ENCODE peak calls at places on chromosomes 11 and 22, in eight cellular contexts. One of them, this sample, is unnamed.

GRCh38 chr11:47943721-47944554 is 36.4 kb upstream of the PTPRJ start:
- DNase-seq in right atrium auricular region: no peak
- DNase-seq in stimulated activated CD4-positive, alpha-beta T cell treated with anti-CD3 and anti-CD28 coated beads, Interleukin-15, amount 100 ng/mL, for 24 hours: no peak
- DNase-seq in uterus: no peak
- DNase-seq in SJSA1: no peak
- DNase-seq in HuH-7.5: no peak
- DNase-seq in A172: no peak
- DNase-seq in stimulated activated CD8-positive, alpha-beta memory T cell treated with anti-CD3 and anti-CD28 coated beads, Interleukin-4, amount 100 ng/mL, for 1 hour: no peak
- DNase-seq in this sample: no peak

GRCh38 chr11:30816959-30817880 is 231.1 kb upstream of the MPPED2 start:
- DNase-seq in right atrium auricular region: no peak
- DNase-seq in stimulated activated CD4-positive, alpha-beta T cell treated with anti-CD3 and anti-CD28 coated beads, Interleukin-15, amount 100 ng/mL, for 24 hours: no peak
- DNase-seq in uterus: no peak
- DNase-seq in SJSA1: no peak
- DNase-seq in HuH-7.5: no peak
- DNase-seq in A172: no peak
- DNase-seq in stimulated activated CD8-positive, alpha-beta memory T cell treated with anti-CD3 and anti-CD28 coated beads, Interleukin-4, amount 100 ng/mL, for 1 hour: no peak
- DNase-seq in this sample: no peak

GRCh38 chr22:48366056-48366455 is 1461.6 kb downstream of the BRD1 start:
- DNase-seq in right atrium auricular region: no peak
- DNase-seq in stimulated activated CD4-positive, alpha-beta T cell treated with anti-CD3 and anti-CD28 coated beads, Interleukin-15, amount 100 ng/mL, for 24 hours: no peak
- DNase-seq in uterus: no peak
- DNase-seq in SJSA1: no peak
- DNase-seq in HuH-7.5: no peak
- DNase-seq in A172: no peak
- DNase-seq in stimulated activated CD8-positive, alpha-beta memory T cell treated with anti-CD3 and anti-CD28 coated beads, Interleukin-4, amount 100 ng/mL, for 1 hour: no peak
- DNase-seq in this sample: no peak

GRCh38 chr11:119504366-119504765 is 81.4 kb upstream of the THY1 start:
- DNase-seq in right atrium auricular region: no peak
- DNase-seq in stimulated activated CD4-positive, alpha-beta T cell treated with anti-CD3 and anti-CD28 coated beads, Interleukin-15, amount 100 ng/mL, for 24 hours: no peak
- DNase-seq in uterus: no peak
- DNase-seq in SJSA1: no peak
- DNase-seq in HuH-7.5: no peak
- DNase-seq in A172: no peak
- DNase-seq in stimulated activated CD8-positive, alpha-beta memory T cell treated with anti-CD3 and anti-CD28 coated beads, Interleukin-4, amount 100 ng/mL, for 1 hour: no peak
- DNase-seq in this sample: no peak

GRCh38 chr11:16936643-16937042 is 77.6 kb downstream of the PLEKHA7 start:
- DNase-seq in right atrium auricular region: no peak
- DNase-seq in stimulated activated CD4-positive, alpha-beta T cell treated with anti-CD3 and anti-CD28 coated beads, Interleukin-15, amount 100 ng/mL, for 24 hours: no peak
- DNase-seq in uterus: no peak
- DNase-seq in SJSA1: no peak
- DNase-seq in HuH-7.5: no peak
- DNase-seq in A172: peak
- DNase-seq in stimulated activated CD8-positive, alpha-beta memory T cell treated with anti-CD3 and anti-CD28 coated beads, Interleukin-4, amount 100 ng/mL, for 1 hour: no peak
- DNase-seq in this sample: no peak

GRCh38 chr11:117468888-117469287 is 141.2 kb downstream of the CEP164 start:
- DNase-seq in right atrium auricular region: no peak
- DNase-seq in stimulated activated CD4-positive, alpha-beta T cell treated with anti-CD3 and anti-CD28 coated beads, Interleukin-15, amount 100 ng/mL, for 24 hours: no peak
- DNase-seq in uterus: no peak
- DNase-seq in SJSA1: no peak
- DNase-seq in HuH-7.5: no peak
- DNase-seq in A172: no peak
- DNase-seq in stimulated activated CD8-positive, alpha-beta memory T cell treated with anti-CD3 and anti-CD28 coated beads, Interleukin-4, amount 100 ng/mL, for 1 hour: no peak
- DNase-seq in this sample: no peak

GRCh38 chr11:107713009-107713408 is 1.2 kb upstream of the SLN start:
- DNase-seq in right atrium auricular region: no peak
- DNase-seq in stimulated activated CD4-positive, alpha-beta T cell treated with anti-CD3 and anti-CD28 coated beads, Interleukin-15, amount 100 ng/mL, for 24 hours: no peak
- DNase-seq in uterus: no peak
- DNase-seq in SJSA1: no peak
- DNase-seq in HuH-7.5: no peak
- DNase-seq in A172: no peak
- DNase-seq in stimulated activated CD8-positive, alpha-beta memory T cell treated with anti-CD3 and anti-CD28 coated beads, Interleukin-4, amount 100 ng/mL, for 1 hour: no peak
- DNase-seq in this sample: no peak

GRCh38 chr22:37079668-37080171 is 28.2 kb downstream of the KCTD17 start:
- DNase-seq in right atrium auricular region: no peak
- DNase-seq in stimulated activated CD4-positive, alpha-beta T cell treated with anti-CD3 and anti-CD28 coated beads, Interleukin-15, amount 100 ng/mL, for 24 hours: peak
- DNase-seq in uterus: no peak
- DNase-seq in SJSA1: no peak
- DNase-seq in HuH-7.5: no peak
- DNase-seq in A172: peak
- DNase-seq in stimulated activated CD8-positive, alpha-beta memory T cell treated with anti-CD3 and anti-CD28 coated beads, Interleukin-4, amount 100 ng/mL, for 1 hour: peak
- DNase-seq in this sample: peak

GRCh38 chr22:33576205-33576604 is 344.1 kb downstream of the LARGE1 start:
- DNase-seq in right atrium auricular region: no peak
- DNase-seq in stimulated activated CD4-positive, alpha-beta T cell treated with anti-CD3 and anti-CD28 coated beads, Interleukin-15, amount 100 ng/mL, for 24 hours: no peak
- DNase-seq in uterus: no peak
- DNase-seq in SJSA1: no peak
- DNase-seq in HuH-7.5: no peak
- DNase-seq in A172: no peak
- DNase-seq in stimulated activated CD8-positive, alpha-beta memory T cell treated with anti-CD3 and anti-CD28 coated beads, Interleukin-4, amount 100 ng/mL, for 1 hour: no peak
- DNase-seq in this sample: no peak

GRCh38 chr22:19755722-19756287 is 4.8 kb upstream of the TBX1 start:
- DNase-seq in right atrium auricular region: no peak
- DNase-seq in stimulated activated CD4-positive, alpha-beta T cell treated with anti-CD3 and anti-CD28 coated beads, Interleukin-15, amount 100 ng/mL, for 24 hours: no peak
- DNase-seq in uterus: no peak
- DNase-seq in SJSA1: no peak
- DNase-seq in HuH-7.5: no peak
- DNase-seq in A172: no peak
- DNase-seq in stimulated activated CD8-positive, alpha-beta memory T cell treated with anti-CD3 and anti-CD28 coated beads, Interleukin-4, amount 100 ng/mL, for 1 hour: no peak
- DNase-seq in this sample: no peak

GRCh38 chr22:38114484-38115398 is 4.3 kb upstream of the BAIAP2L2 start:
- DNase-seq in right atrium auricular region: peak
- DNase-seq in stimulated activated CD4-positive, alpha-beta T cell treated with anti-CD3 and anti-CD28 coated beads, Interleukin-15, amount 100 ng/mL, for 24 hours: peak
- DNase-seq in uterus: peak
- DNase-seq in SJSA1: peak
- DNase-seq in HuH-7.5: peak
- DNase-seq in A172: peak
- DNase-seq in stimulated activated CD8-positive, alpha-beta memory T cell treated with anti-CD3 and anti-CD28 coated beads, Interleukin-4, amount 100 ng/mL, for 1 hour: peak
- DNase-seq in this sample: peak

GRCh38 chr11:67404515-67405195 is 772 bp downstream of the TBC1D10C start:
- DNase-seq in right atrium auricular region: no peak
- DNase-seq in stimulated activated CD4-positive, alpha-beta T cell treated with anti-CD3 and anti-CD28 coated beads, Interleukin-15, amount 100 ng/mL, for 24 hours: peak
- DNase-seq in uterus: no peak
- DNase-seq in SJSA1: no peak
- DNase-seq in HuH-7.5: peak
- DNase-seq in A172: no peak
- DNase-seq in stimulated activated CD8-positive, alpha-beta memory T cell treated with anti-CD3 and anti-CD28 coated beads, Interleukin-4, amount 100 ng/mL, for 1 hour: no peak
- DNase-seq in this sample: no peak

GRCh38 chr22:37454857-37455686 is 27.8 kb upstream of the ELFN2 start:
- DNase-seq in right atrium auricular region: no peak
- DNase-seq in stimulated activated CD4-positive, alpha-beta T cell treated with anti-CD3 and anti-CD28 coated beads, Interleukin-15, amount 100 ng/mL, for 24 hours: no peak
- DNase-seq in uterus: no peak
- DNase-seq in SJSA1: peak
- DNase-seq in HuH-7.5: peak
- DNase-seq in A172: peak
- DNase-seq in stimulated activated CD8-positive, alpha-beta memory T cell treated with anti-CD3 and anti-CD28 coated beads, Interleukin-4, amount 100 ng/mL, for 1 hour: no peak
- DNase-seq in this sample: no peak

GRCh38 chr11:94281321-94281720 is 23.1 kb upstream of the IZUMO1R start:
- DNase-seq in right atrium auricular region: no peak
- DNase-seq in stimulated activated CD4-positive, alpha-beta T cell treated with anti-CD3 and anti-CD28 coated beads, Interleukin-15, amount 100 ng/mL, for 24 hours: no peak
- DNase-seq in uterus: no peak
- DNase-seq in SJSA1: no peak
- DNase-seq in HuH-7.5: no peak
- DNase-seq in A172: no peak
- DNase-seq in stimulated activated CD8-positive, alpha-beta memory T cell treated with anti-CD3 and anti-CD28 coated beads, Interleukin-4, amount 100 ng/mL, for 1 hour: no peak
- DNase-seq in this sample: no peak

GRCh38 chr22:44067901-44068300 is 43.8 kb downstream of the PARVB start:
- DNase-seq in right atrium auricular region: no peak
- DNase-seq in stimulated activated CD4-positive, alpha-beta T cell treated with anti-CD3 and anti-CD28 coated beads, Interleukin-15, amount 100 ng/mL, for 24 hours: no peak
- DNase-seq in uterus: no peak
- DNase-seq in SJSA1: no peak
- DNase-seq in HuH-7.5: no peak
- DNase-seq in A172: no peak
- DNase-seq in stimulated activated CD8-positive, alpha-beta memory T cell treated with anti-CD3 and anti-CD28 coated beads, Interleukin-4, amount 100 ng/mL, for 1 hour: no peak
- DNase-seq in this sample: no peak

GRCh38 chr22:37943471-37944198 is 9.8 kb downstream of the C22orf23 start:
- DNase-seq in right atrium auricular region: no peak
- DNase-seq in stimulated activated CD4-positive, alpha-beta T cell treated with anti-CD3 and anti-CD28 coated beads, Interleukin-15, amount 100 ng/mL, for 24 hours: no peak
- DNase-seq in uterus: no peak
- DNase-seq in SJSA1: no peak
- DNase-seq in HuH-7.5: no peak
- DNase-seq in A172: no peak
- DNase-seq in stimulated activated CD8-positive, alpha-beta memory T cell treated with anti-CD3 and anti-CD28 coated beads, Interleukin-4, amount 100 ng/mL, for 1 hour: no peak
- DNase-seq in this sample: no peak

GRCh38 chr11:116719102-116719501 is 53.7 kb downstream of the BUD13 start:
- DNase-seq in right atrium auricular region: no peak
- DNase-seq in stimulated activated CD4-positive, alpha-beta T cell treated with anti-CD3 and anti-CD28 coated beads, Interleukin-15, amount 100 ng/mL, for 24 hours: no peak
- DNase-seq in uterus: no peak
- DNase-seq in SJSA1: no peak
- DNase-seq in HuH-7.5: no peak
- DNase-seq in A172: no peak
- DNase-seq in stimulated activated CD8-positive, alpha-beta memory T cell treated with anti-CD3 and anti-CD28 coated beads, Interleukin-4, amount 100 ng/mL, for 1 hour: no peak
- DNase-seq in this sample: no peak

GRCh38 chr11:65355776-65356393 is 1.3 kb downstream of the TIGD3 start:
- DNase-seq in right atrium auricular region: no peak
- DNase-seq in stimulated activated CD4-positive, alpha-beta T cell treated with anti-CD3 and anti-CD28 coated beads, Interleukin-15, amount 100 ng/mL, for 24 hours: no peak
- DNase-seq in uterus: no peak
- DNase-seq in SJSA1: no peak
- DNase-seq in HuH-7.5: no peak
- DNase-seq in A172: no peak
- DNase-seq in stimulated activated CD8-positive, alpha-beta memory T cell treated with anti-CD3 and anti-CD28 coated beads, Interleukin-4, amount 100 ng/mL, for 1 hour: no peak
- DNase-seq in this sample: no peak

GRCh38 chr11:1652778-1653540 is 23.4 kb downstream of the KRTAP5-5 start:
- DNase-seq in right atrium auricular region: peak
- DNase-seq in stimulated activated CD4-positive, alpha-beta T cell treated with anti-CD3 and anti-CD28 coated beads, Interleukin-15, amount 100 ng/mL, for 24 hours: peak
- DNase-seq in uterus: peak
- DNase-seq in SJSA1: peak
- DNase-seq in HuH-7.5: peak
- DNase-seq in A172: peak
- DNase-seq in stimulated activated CD8-positive, alpha-beta memory T cell treated with anti-CD3 and anti-CD28 coated beads, Interleukin-4, amount 100 ng/mL, for 1 hour: peak
- DNase-seq in this sample: peak